ENCODE peak calls at places on chromosomes 11 and 22, in eight cellular contexts. T is IMR-90, Z is Peyer's patch, M is A549, L is stomach, I is NB4, H is H1, C is ovary. B is an unnamed sample.

GRCh38 chr22:35746248-35746647 is 28.6 kb downstream of the APOL5 start:
- DNase-seq in I (no peak), M (no peak), Z (no peak), H (no peak), L (no peak), T (no peak), C (no peak), B (no peak)

GRCh38 chr11:1817000-1817399 is 17.8 kb upstream of the SYT8 start:
- DNase-seq in I (no peak), C (no peak), T (no peak), Z (no peak), L (no peak), H (no peak), M (no peak), B (no peak)

GRCh38 chr11:46293616-46294015 is 16.2 kb downstream of the CREB3L1 start:
- DNase-seq in T (peak), Z (no peak), L (no peak), I (no peak), C (no peak), H (no peak), M (no peak), B (no peak)

GRCh38 chr11:12280838-12281565 is 96.4 kb upstream of the PARVA start:
- DNase-seq in I (no peak), H (no peak), C (no peak), T (peak), Z (no peak), L (peak), M (no peak), B (peak)

GRCh38 chr11:22624742-22625447 is 728 bp downstream of the FANCF start:
- DNase-seq in L (peak), M (peak), T (peak), C (peak), H (peak), Z (peak), I (peak), B (peak)

GRCh38 chr11:126133902-126134301 is 71.2 kb upstream of the CDON start:
- DNase-seq in Z (no peak), L (no peak), H (no peak), I (no peak), C (peak), T (no peak), M (no peak), B (no peak)

GRCh38 chr11:95140397-95141030 is 50.9 kb downstream of the ENDOD1 start:
- DNase-seq in I (no peak), L (no peak), H (no peak), T (peak), C (no peak), Z (no peak), M (no peak), B (no peak)

GRCh38 chr11:3880724-3881123 is 25.3 kb downstream of the STIM1 start:
- DNase-seq in C (no peak), L (no peak), Z (no peak), M (no peak), H (no peak), T (peak), I (no peak), B (no peak)

GRCh38 chr11:10592331-10592730 is 23.9 kb upstream of the LYVE1 start:
- DNase-seq in C (no peak), Z (no peak), M (no peak), H (no peak), I (peak), L (no peak), T (peak), B (no peak)

GRCh38 chr11:702731-703461 is 3.1 kb upstream of the EPS8L2 start:
- DNase-seq in M (no peak), Z (peak), T (no peak), C (peak), I (no peak), L (peak), H (no peak), B (no peak)

GRCh38 chr11:128279861-128280260 is 307.5 kb downstream of the ETS1 start:
- DNase-seq in H (no peak), I (no peak), C (no peak), Z (no peak), M (no peak), T (peak), L (no peak), B (peak)

GRCh38 chr11:76617553-76618265 is 52.8 kb downstream of the LRRC32 start:
- DNase-seq in Z (no peak), M (no peak), T (peak), C (no peak), H (no peak), L (no peak), I (no peak), B (no peak)

GRCh38 chr11:76613901-76614300 is 56.6 kb downstream of the LRRC32 start:
- DNase-seq in C (no peak), L (no peak), T (no peak), I (no peak), H (no peak), M (no peak), Z (peak), B (no peak)

GRCh38 chr11:76616676-76617552 is 53.6 kb downstream of the LRRC32 start:
- DNase-seq in M (no peak), C (no peak), H (no peak), T (no peak), L (peak), I (no peak), Z (peak), B (peak)

GRCh38 chr11:76614471-76615183 is 55.9 kb downstream of the LRRC32 start:
- DNase-seq in T (no peak), M (no peak), Z (peak), C (no peak), I (no peak), L (peak), H (no peak), B (no peak)

DNA sequence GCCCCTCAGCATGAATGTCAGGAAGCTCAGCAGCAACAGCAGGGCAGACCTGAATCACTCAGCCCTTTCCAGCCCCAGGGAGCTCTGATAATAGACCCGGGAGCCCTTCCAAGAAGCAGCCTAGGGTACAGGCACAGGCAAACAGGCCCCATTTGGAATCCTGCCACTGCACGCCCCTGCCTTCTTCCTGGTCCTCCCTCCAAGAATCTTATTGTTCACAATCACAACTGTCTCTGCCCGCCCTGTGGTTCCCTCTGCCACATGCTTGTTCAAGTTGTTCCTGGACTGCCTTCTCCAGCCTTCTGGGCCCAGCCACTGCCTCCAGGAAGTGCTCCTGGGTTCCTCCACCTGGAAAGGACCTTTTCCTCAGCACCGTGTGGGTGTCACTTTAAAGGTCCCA is 54.6 kb downstream of the LRRC32 start:
- DNase-seq in M (no peak), T (peak), L (peak), C (peak), I (no peak), Z (peak), H (no peak), B (peak)
- TF ChIP-seq CTCF in M (no peak), T (no peak), L (no peak), C (no peak), I (no peak), Z (no peak), H (no peak), B (no peak)

GRCh38 chr11:50037282-50037681 is 4.6 kb downstream of the OR4C45 start:
- DNase-seq in L (no peak), C (no peak), H (no peak), Z (no peak), M (no peak), T (no peak), I (no peak), B (no peak)
- TF ChIP-seq POLR2A in L (no peak), C (no peak), H (no peak), Z (no peak), M (no peak), T (no peak), I (no peak), B (no peak)

DNA sequence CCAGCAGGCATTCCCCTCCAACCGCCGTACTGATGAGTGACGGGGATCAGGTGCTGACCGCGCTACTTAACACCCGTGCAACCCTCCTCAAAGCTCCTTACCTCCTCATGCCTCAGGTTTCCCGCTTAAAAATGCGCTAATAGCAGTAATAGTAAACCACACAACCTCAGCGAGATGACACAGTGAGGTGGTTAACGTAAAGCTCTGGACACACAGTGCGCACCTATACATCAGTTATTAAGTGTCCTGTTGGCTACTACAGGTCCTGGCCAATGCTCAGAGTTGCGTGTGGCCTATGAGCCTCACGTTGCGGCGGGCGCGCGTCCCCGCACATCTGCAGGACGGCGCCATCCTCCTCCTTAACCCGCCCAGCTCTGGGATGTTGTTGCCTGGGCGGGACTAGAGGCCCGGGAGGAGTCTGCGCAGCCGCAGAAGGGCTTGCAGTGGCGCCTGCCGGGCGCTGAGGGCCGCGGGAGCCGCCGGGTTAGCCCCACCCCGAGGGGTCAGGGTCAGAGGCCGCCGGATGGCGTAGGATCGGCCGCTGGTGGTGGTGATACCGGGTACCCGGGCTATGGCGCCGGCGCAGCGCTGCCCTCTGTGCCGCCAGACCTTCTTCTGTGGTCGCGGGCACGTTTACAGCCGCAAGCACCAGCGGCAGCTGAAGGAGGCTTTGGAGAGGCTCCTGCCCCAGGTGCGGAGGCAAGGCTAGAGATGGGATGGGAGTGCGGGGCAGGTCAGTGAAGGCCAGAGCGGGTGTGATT is at the start of gene CENATAC:
- DNase-seq in Z (peak), L (peak), I (peak), H (peak), M (peak), T (peak), C (peak), B (peak)
- TF ChIP-seq CTCF in Z (peak), L (no peak), I (peak), H (no peak), M (no peak), T (peak), C (peak), B (no peak)

GRCh38 chr22:19962909-19963806 is 21.5 kb upstream of the TXNRD2 start:
- DNase-seq in T (peak), Z (peak), C (no peak), M (no peak), L (peak), I (peak), H (no peak), B (peak)
- TF ChIP-seq POLR2A in T (no peak), Z (peak), C (no peak), M (no peak), L (no peak), I (no peak), H (no peak), B (no peak)

GRCh38 chr22:37283393-37283937 is 1.2 kb downstream of the CYTH4 start:
- DNase-seq in I (no peak), C (no peak), M (no peak), L (no peak), H (no peak), Z (peak), T (no peak), B (no peak)
- TF ChIP-seq CTCF in I (no peak), C (no peak), M (no peak), L (no peak), H (peak), Z (no peak), T (peak), B (no peak)

GRCh38 chr22:46052801-46053562 is 76.0 kb upstream of the WNT7B start:
- DNase-seq in C (peak), Z (peak), L (peak), I (no peak), T (no peak), H (no peak), M (no peak), B (peak)
- TF ChIP-seq POLR2A in C (no peak), Z (no peak), L (no peak), I (no peak), T (no peak), H (no peak), M (no peak), B (no peak)

GRCh38 chr22:37018815-37019308 is 385 bp downstream of the TST start:
- DNase-seq in Z (peak), C (peak), T (peak), H (no peak), L (peak), M (no peak), I (peak), B (peak)

GRCh38 chr22:37020192-37020479 is 594 bp downstream of the MPST start:
- DNase-seq in H (no peak), I (peak), Z (peak), C (no peak), M (no peak), L (peak), T (peak), B (peak)

GRCh38 chr22:37018086-37018814 is 997 bp downstream of the TST start:
- DNase-seq in L (no peak), I (no peak), C (no peak), T (no peak), H (no peak), M (no peak), Z (no peak), B (no peak)

GRCh38 chr22:37021041-37021440 is 1.5 kb downstream of the MPST start:
- DNase-seq in M (no peak), C (no peak), Z (peak), I (no peak), L (no peak), T (no peak), H (no peak), B (no peak)

DNA sequence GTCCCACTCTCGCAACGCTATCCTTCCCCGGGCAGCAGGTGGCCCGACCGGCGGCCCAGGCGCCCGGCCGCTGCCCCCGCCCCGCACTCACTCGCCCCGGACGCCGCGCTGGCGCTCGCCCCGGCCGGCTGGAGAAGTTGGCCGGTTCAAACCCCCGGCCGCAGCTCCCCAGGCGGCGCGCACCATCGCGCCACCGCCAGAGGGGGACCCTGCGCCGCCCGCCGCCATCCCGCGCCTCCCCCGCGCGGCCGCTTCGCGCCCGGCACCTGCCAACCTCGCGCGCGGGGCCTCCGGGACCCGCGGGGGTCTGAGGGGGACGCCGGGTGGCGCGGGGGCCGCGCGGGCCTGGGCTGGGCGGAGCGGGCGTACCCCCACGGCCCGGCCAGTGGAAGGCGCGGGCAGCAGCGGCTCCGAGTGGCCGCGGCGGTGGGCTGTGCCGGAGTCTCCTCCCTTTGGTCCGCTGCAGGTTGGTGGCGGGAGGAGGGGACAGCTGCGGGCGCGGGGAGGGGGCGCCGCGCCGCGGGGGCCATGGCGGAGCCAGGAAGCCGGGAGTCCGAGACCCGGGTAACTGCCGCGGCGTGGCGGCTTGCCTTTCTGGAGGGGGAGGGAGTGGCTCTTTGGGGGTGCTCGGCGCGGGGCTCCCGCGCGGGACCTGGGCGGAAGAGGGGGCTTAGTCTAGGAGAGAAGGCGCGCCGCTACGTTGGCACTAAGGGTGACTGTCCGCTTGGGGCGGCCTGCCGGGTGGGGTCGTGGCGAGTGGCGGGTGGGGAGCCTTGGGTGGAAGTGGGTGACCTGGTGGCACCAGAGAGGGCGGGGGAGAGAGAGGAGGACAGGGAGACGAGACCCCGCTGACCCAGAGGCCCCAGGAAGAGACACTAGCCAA is at the start of the genes MPST and TST:
- DNase-seq in M (no peak), C (peak), Z (peak), H (no peak), T (peak), I (peak), L (peak), B (peak)
- TF ChIP-seq CTCF in M (no peak), C (peak), Z (peak), H (no peak), T (peak), I (no peak), L (no peak), B (no peak)

DNA sequence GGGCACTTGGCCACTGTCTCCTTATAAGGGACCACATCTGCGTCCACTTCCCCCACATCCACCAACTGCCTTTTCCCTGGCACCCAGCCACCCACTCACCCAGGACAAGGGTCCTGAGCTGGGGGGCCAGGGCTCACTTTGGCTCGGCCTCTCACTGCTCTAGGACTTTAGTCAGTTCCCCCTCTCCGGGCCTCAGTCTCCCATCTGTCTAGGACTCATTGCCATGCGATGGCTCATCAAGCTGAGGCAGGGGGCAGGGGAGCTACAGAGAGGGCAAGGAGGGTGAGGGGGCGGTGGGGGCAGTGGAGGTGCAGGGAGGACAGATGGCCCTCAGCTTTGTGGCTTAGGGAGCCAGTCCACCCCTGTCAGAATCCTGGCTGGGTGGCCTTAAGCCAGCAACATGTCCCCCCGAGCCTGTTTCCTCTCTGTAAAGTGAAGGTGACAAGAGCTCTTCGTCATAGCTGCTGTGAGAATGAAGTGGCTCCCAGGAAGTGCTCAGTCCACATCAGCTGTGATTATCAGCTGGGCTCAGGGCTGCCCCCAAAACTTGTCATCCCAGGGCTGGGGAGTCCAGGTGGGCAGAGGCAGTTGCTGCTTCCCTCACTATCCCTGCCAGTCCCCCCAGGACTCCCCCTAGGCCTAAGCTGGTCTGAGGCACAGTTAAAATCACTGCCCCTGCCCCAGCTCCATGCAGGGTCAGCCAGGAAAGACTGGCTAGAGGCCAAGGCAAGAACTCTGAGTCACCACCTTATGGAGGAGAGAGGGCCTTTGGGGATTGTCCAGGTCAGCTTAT is 14.9 kb downstream of the RAC2 start:
- DNase-seq in M (peak), C (no peak), T (peak), I (peak), H (no peak), Z (no peak), L (no peak), B (no peak)
- TF ChIP-seq POLR2A in M (no peak), C (no peak), T (no peak), I (no peak), H (no peak), Z (no peak), L (no peak), B (no peak)

GRCh38 chr11:66543263-66544107 is 2.4 kb downstream of the ZDHHC24 start:
- DNase-seq in H (no peak), Z (peak), M (no peak), C (peak), L (peak), I (no peak), T (peak), B (no peak)
- TF ChIP-seq CTCF in H (peak), Z (peak), M (no peak), C (no peak), L (no peak), I (no peak), T (peak), B (no peak)

GRCh38 chr22:41842996-41843970 is 10.4 kb downstream of the SREBF2 start:
- DNase-seq in Z (no peak), M (no peak), C (no peak), T (no peak), H (no peak), I (no peak), L (no peak), B (no peak)
- TF ChIP-seq POLR2A in Z (no peak), M (no peak), C (no peak), T (no peak), H (no peak), I (no peak), L (no peak), B (no peak)